ENCODE peak calls at places on chromosomes 12 and 14, in seven cellular contexts. K, C, M, Z, U, H and T are unnamed samples.

GRCh38 chr12:79317184-79317847 is 373.4 kb downstream of the PAWR start:
- DNase-seq in H (no peak), U (no peak), M (no peak), Z (no peak), K (no peak), C (no peak), T (no peak)

GRCh38 chr14:38238881-38239280 is 17.0 kb downstream of the CLEC14A start:
- DNase-seq in H (no peak), U (no peak), Z (no peak), M (peak), K (peak), C (no peak), T (no peak)

GRCh38 chr14:74976264-74977113 is 21.1 kb upstream of the PGF start:
- DNase-seq in M (no peak), U (no peak), K (no peak), C (peak), H (no peak), Z (no peak), T (no peak)

GRCh38 chr14:75832621-75833297 is 149.0 kb downstream of the TGFB3 start:
- DNase-seq in M (no peak), H (no peak), U (peak), Z (no peak), C (no peak), K (peak), T (no peak)

GRCh38 chr12:72010365-72010764 is 71.7 kb downstream of the TPH2 start:
- DNase-seq in U (peak), Z (no peak), K (peak), M (no peak), H (no peak), C (no peak), T (no peak)

GRCh38 chr14:53391631-53392030 is 238.5 kb upstream of the DDHD1 start:
- DNase-seq in M (peak), C (no peak), H (no peak), K (peak), Z (no peak), U (peak), T (no peak)

GRCh38 chr12:40959041-40959440 is 229.1 kb upstream of the PDZRN4 start:
- DNase-seq in H (no peak), C (no peak), K (no peak), U (peak), Z (no peak), M (no peak), T (no peak)

GRCh38 chr12:3342051-3342450 is 149.0 kb upstream of the PRMT8 start:
- DNase-seq in C (no peak), M (peak), H (no peak), Z (no peak), K (peak), U (no peak), T (no peak)

GRCh38 chr12:125121095-125121494 is 55.9 kb downstream of the AACS start:
- DNase-seq in U (no peak), H (no peak), C (no peak), Z (no peak), K (no peak), M (no peak), T (no peak)

GRCh38 chr12:71447691-71448660 is 8.4 kb downstream of the LGR5 start:
- DNase-seq in K (no peak), M (no peak), H (no peak), U (peak), C (no peak), Z (no peak), T (no peak)

GRCh38 chr12:94020335-94020734 is 128.0 kb upstream of the PLXNC1 start:
- DNase-seq in K (no peak), H (no peak), M (peak), Z (no peak), C (no peak), U (no peak), T (no peak)

GRCh38 chr12:106115450-106115849 is 23.3 kb downstream of the NUAK1 start:
- DNase-seq in U (peak), M (no peak), H (no peak), C (no peak), Z (no peak), K (no peak), T (no peak)

GRCh38 chr12:34291426-34291901 is 269.2 kb downstream of the ALG10 start:
- DNase-seq in Z (peak), K (no peak), M (no peak), C (peak), H (peak), U (no peak), T (no peak)

GRCh38 chr12:27319394-27319793 is 13.2 kb upstream of the BMAL2 start:
- DNase-seq in C (no peak), Z (no peak), U (peak), H (no peak), M (peak), K (peak), T (no peak)

GRCh38 chr14:22589096-22589839 is at the start of gene DAD1:
- DNase-seq in Z (peak), K (peak), H (peak), M (peak), C (peak), U (peak), T (peak)
- TF ChIP-seq CTCF in Z (no peak), K (no peak), H (no peak), M (no peak), C (no peak), U (no peak), T (no peak)

GRCh38 chr14:92926180-92926845 is 3.4 kb downstream of the CHGA start:
- DNase-seq in H (no peak), U (no peak), C (no peak), M (peak), K (no peak), Z (no peak), T (no peak)

GRCh38 chr14:92928258-92928629 is 5.3 kb downstream of the CHGA start:
- DNase-seq in C (no peak), M (peak), H (no peak), K (no peak), Z (no peak), U (no peak), T (no peak)

GRCh38 chr14:92925446-92925845 is 2.5 kb downstream of the CHGA start:
- DNase-seq in K (no peak), H (no peak), Z (no peak), C (no peak), U (no peak), M (no peak), T (no peak)

GRCh38 chr14:92927396-92928257 is 4.7 kb downstream of the CHGA start:
- DNase-seq in C (no peak), M (no peak), Z (no peak), U (no peak), K (no peak), H (no peak), T (no peak)

GRCh38 chr14:92926931-92927330 is 4.0 kb downstream of the CHGA start:
- DNase-seq in Z (no peak), H (no peak), M (peak), K (no peak), U (no peak), C (no peak), T (no peak)
- TF ChIP-seq CTCF in Z (no peak), H (no peak), M (no peak), K (no peak), U (no peak), C (no peak), T (no peak)

DNA sequence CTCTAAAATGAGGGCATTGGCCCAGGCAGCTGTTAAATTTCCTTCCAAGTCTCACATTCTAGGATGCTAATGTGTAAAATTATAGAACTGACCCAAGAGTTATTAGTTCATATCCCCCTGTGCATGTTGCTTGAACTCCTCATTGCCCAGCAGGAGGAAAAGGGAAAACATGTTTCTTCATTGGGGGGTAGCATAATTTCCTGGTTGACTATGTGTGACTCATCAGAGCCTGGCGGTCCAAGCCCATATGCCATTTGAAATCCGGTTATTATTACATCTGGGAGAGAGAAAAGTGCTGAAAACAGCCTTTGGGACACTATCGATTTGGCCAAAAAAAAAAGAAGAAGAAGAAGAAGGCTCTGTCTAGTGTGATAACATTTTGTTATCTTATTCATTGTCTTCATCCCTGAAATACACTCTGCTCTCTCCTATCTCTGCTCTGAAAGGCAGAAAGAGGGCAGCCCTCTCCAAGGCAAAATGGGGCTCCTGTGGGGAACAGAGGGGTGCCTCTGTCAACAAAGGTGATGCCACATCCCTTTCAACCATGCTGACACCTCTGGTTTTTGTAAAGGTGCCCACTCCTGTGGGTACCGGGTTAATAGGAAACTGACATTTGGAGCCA is 114.2 kb downstream of the DAD1 start:
- DNase-seq in M (no peak), K (no peak), C (no peak), U (peak), H (no peak), Z (no peak), T (no peak)
- TF ChIP-seq CTCF in M (no peak), K (no peak), C (no peak), U (no peak), H (no peak), Z (no peak), T (no peak)

DNA sequence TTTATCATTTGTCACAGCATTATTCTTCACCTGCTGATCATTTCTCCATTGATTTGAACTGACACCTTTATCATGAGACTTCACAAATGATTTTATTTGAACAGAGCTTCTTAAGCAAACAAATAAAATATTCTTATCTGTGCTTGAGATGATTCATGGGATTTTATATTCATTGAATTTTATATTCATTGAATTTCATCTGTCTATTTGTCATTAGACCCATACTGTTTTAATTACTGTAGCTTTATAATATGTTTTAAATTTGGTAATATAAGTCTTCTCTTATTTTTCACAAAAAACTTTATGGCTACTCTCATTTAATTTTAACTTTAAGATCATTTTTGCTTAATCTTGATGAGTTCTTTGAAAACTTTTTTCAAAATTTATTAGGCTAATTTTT is 777.4 kb upstream of the TBX3 start:
- DNase-seq in H (no peak), C (no peak), Z (no peak), M (no peak), U (no peak), K (no peak), T (no peak)
- TF ChIP-seq CTCF in H (no peak), C (no peak), Z (no peak), M (no peak), U (no peak), K (no peak), T (no peak)

DNA sequence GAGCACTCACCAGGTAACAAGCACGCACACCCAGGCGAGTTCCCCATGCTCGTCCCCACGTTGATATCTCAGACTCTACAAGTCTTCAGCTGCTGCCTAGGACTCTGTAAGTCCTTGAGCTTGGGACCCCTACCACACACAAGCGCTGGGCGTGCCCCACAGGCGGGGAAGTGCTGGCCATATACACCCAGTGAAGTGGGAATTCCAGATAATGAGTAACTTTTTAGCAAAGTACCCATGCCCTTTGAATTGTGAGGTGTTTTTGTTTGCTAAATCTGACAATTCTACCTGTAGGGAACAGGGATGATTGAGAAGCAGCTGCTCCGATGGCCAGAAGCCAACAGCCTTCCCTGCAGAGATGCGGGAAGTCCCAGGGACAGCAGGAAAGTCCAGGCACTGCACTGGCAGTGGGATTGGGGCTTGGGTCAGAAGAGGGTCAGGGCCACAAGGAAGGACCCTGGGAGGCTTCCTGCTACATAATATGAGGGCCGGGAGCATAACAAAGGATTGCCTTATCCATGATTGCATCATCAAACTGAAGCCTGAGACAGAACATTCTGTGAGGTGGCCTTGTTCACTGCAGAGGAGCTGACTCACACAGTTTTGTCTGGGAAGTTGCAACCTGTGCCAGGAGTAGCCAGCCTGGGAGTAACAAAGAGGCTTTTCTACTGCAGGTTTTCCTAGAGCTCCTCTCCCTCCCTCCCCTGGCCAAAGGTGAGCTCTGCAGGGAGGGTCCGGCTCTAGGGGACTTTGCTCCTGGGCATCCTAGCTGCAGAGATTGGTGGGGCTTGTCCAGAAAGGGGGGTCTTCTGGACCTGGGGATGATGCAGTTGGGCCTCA is 13.2 kb upstream of the SERPINA3 start:
- DNase-seq in C (peak), H (peak), Z (no peak), U (peak), K (peak), M (peak), T (peak)
- TF ChIP-seq CTCF in C (no peak), H (peak), Z (no peak), U (no peak), K (no peak), M (peak), T (no peak)

GRCh38 chr12:67624355-67624754 is 24.2 kb upstream of the DYRK2 start:
- DNase-seq in H (no peak), C (no peak), M (no peak), U (no peak), K (no peak), Z (no peak), T (no peak)
- TF ChIP-seq CTCF in H (no peak), C (no peak), M (no peak), U (no peak), K (no peak), Z (no peak), T (no peak)

DNA sequence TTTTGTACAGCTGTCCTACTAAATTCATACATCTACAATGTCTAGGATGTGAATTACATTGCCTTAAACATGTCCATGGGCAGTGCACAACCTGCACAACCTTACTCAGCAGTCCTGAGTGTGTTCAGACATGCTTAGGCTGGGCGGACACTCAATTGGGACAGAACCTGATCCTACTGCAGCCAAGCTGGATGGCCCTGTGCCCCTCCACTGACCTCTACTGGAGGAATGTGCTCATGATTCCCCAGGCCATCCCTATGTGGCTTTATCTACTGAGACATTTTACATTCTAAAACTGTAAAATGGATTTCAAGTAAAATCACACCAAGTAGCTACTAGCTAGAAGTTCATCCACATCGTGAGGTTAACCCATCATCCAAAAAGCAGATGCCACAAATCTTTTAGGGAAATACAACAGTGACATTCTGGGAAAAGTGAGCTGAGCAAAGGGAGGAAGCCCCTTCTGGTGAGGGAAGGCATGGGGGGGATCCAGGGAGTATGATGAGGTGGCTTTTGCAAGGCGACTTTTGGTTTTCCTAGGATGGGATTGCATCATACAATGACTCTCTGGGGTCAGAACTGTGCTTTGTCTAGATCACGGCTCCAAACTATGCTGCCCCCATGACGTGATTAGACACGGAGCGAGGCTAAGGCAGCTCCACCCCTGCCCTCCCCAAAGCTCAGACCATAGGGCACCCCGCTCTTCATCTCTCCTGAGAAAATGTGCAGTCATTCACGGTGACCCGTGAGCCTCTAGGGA is 911.7 kb upstream of the TMEM132C start:
- DNase-seq in Z (no peak), C (no peak), U (no peak), H (no peak), M (peak), K (peak), T (no peak)
- TF ChIP-seq CTCF in Z (no peak), C (peak), U (peak), H (no peak), M (peak), K (peak), T (peak)